ENCODE peak calls at places on chromosomes 16 and 17, in five cellular contexts. One of them, this sample, is unnamed.

GRCh38 chr16:15950167-15950854 is 895 bp downstream of the ABCC1 start:
- DNase-seq in SK-N-SH: peak
- DNase-seq in K562: peak
- DNase-seq in GM12878: no peak
- DNase-seq in H1: no peak
- DNase-seq in this sample: peak

GRCh38 chr16:83002351-83003334 is 375.9 kb downstream of the CDH13 start:
- DNase-seq in SK-N-SH: no peak
- DNase-seq in K562: no peak
- DNase-seq in GM12878: no peak
- DNase-seq in H1: no peak
- DNase-seq in this sample: no peak

GRCh38 chr17:81510798-81511549 is 1.6 kb downstream of the ACTG1 start:
- DNase-seq in SK-N-SH: no peak
- DNase-seq in K562: no peak
- DNase-seq in GM12878: no peak
- DNase-seq in H1: no peak
- DNase-seq in this sample: no peak

GRCh38 chr17:2828396-2829038 is 32.3 kb downstream of the RAP1GAP2 start:
- DNase-seq in SK-N-SH: peak
- DNase-seq in K562: peak
- DNase-seq in GM12878: no peak
- DNase-seq in H1: peak
- DNase-seq in this sample: peak

GRCh38 chr17:56835259-56835575 is 1.3 kb downstream of the DGKE start:
- DNase-seq in SK-N-SH: no peak
- DNase-seq in K562: no peak
- DNase-seq in GM12878: no peak
- DNase-seq in H1: no peak
- DNase-seq in this sample: no peak

GRCh38 chr17:29619251-29619650 is 3.5 kb downstream of the CORO6 start:
- DNase-seq in SK-N-SH: peak
- DNase-seq in K562: no peak
- DNase-seq in GM12878: no peak
- DNase-seq in H1: no peak
- DNase-seq in this sample: no peak

GRCh38 chr17:29146369-29146972 is 33.7 kb downstream of the MYO18A start:
- DNase-seq in SK-N-SH: no peak
- DNase-seq in K562: peak
- DNase-seq in GM12878: no peak
- DNase-seq in H1: no peak
- DNase-seq in this sample: no peak

GRCh38 chr17:35147313-35147982 is at the start of gene UNC45B:
- DNase-seq in SK-N-SH: no peak
- DNase-seq in K562: no peak
- DNase-seq in GM12878: no peak
- DNase-seq in H1: no peak
- DNase-seq in this sample: no peak

DNA sequence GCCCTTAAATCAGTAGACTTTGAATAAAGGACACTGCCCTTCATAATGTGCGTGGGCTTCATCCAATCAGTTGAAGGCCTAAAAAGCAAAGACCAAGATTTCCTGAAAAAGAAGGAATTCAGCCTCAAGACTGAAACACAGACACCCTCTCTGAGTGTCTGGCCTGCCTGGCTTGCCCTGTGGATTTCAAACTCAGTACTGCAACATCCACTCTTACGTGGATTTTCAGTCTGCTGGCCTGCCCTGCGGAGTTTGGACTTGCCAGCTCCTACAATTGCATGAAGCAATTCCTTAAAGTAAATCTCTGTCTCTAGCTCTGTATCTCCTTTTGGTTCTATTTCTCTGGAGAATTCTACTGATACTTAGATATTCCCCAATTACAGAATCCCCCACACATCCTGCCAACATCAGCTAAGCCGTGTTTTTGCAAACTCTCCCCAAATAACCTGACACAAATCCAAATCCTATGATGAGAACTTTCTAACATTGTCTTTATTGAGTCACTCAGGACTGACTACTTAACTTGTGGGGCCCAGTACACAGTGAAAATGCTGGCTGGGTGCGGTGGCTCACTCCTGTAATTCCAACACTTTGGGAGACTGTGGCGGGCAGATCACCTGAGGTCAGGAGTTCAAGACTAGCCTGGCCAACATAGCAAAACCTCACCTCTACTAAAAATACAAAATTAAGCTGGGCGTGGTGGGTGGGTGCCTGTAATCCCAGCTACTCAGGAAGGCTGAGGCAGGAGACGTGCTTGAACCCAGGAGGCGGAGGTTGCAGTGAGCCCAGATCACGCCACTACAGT is 7.2 kb upstream of the TNFRSF17 start:
- DNase-seq in SK-N-SH: no peak
- DNase-seq in K562: no peak
- DNase-seq in GM12878: no peak
- DNase-seq in H1: no peak
- DNase-seq in this sample: no peak
- TF ChIP-seq TAF1 in SK-N-SH: no peak
- TF ChIP-seq TAF1 in K562: no peak
- TF ChIP-seq TAF1 in GM12878: no peak
- TF ChIP-seq TAF1 in H1: no peak
- TF ChIP-seq TAF1 in this sample: no peak

DNA sequence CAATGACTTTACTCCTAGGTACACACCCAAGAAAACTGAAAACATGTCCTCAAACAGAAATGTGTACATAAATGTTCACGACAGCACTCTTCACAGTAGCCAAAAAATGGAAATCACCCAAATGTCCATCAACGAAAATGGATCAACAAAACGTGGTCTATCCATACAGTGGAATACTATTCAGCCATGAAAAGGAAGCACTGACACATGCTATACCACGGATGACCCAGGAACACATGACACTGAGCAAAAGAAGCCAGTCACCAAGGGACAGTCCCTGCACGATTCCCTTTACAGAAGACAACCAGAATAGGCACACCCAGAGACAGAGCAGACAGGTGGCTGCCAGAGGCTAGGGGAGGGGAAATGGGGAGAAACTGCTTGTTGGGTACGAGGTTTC is 11.3 kb downstream of the ZNF500 start:
- DNase-seq in SK-N-SH: no peak
- DNase-seq in K562: no peak
- DNase-seq in GM12878: no peak
- DNase-seq in H1: no peak
- DNase-seq in this sample: no peak
- TF ChIP-seq POLR2AphosphoS5 in SK-N-SH: no peak
- TF ChIP-seq POLR2AphosphoS5 in K562: no peak
- TF ChIP-seq POLR2AphosphoS5 in GM12878: no peak
- TF ChIP-seq POLR2AphosphoS5 in H1: no peak
- TF ChIP-seq POLR2AphosphoS5 in this sample: no peak

GRCh38 chr16:47907109-47907508 is 248.7 kb downstream of the ABCC12 start:
- DNase-seq in SK-N-SH: no peak
- DNase-seq in K562: no peak
- DNase-seq in GM12878: no peak
- DNase-seq in H1: no peak
- DNase-seq in this sample: no peak
- TF ChIP-seq TAF1 in SK-N-SH: no peak
- TF ChIP-seq TAF1 in K562: no peak
- TF ChIP-seq TAF1 in GM12878: no peak
- TF ChIP-seq TAF1 in H1: no peak
- TF ChIP-seq TAF1 in this sample: no peak

DNA sequence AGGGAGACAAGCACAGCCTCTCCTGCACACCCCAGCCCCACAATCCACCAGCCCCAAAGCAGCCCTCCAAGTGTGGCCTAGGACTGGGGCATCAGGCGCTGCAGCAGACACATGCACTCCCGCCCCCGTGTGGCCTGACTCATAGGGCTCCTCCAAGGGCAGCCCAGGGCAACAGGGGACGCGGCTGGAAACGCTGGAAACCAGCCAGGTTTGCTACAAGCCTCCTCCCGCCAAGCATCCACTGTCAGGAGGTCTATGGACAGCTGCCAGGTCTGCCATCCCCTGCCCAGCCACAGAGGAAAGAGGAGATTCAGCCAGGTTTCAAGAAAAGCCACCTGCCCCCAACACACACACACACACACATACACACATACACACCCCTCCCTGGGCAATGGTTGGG is 25.8 kb downstream of the SRCIN1 start:
- DNase-seq in SK-N-SH: peak
- DNase-seq in K562: peak
- DNase-seq in GM12878: no peak
- DNase-seq in H1: peak
- DNase-seq in this sample: no peak
- TF ChIP-seq POLR2AphosphoS5 in SK-N-SH: no peak
- TF ChIP-seq POLR2AphosphoS5 in K562: no peak
- TF ChIP-seq POLR2AphosphoS5 in GM12878: no peak
- TF ChIP-seq POLR2AphosphoS5 in H1: no peak
- TF ChIP-seq POLR2AphosphoS5 in this sample: no peak

GRCh38 chr16:85571563-85571812 is 41.6 kb upstream of the GSE1 start:
- DNase-seq in SK-N-SH: no peak
- DNase-seq in K562: no peak
- DNase-seq in GM12878: no peak
- DNase-seq in H1: no peak
- DNase-seq in this sample: no peak

GRCh38 chr16:85569039-85569614 is 44.0 kb upstream of the GSE1 start:
- DNase-seq in SK-N-SH: no peak
- DNase-seq in K562: no peak
- DNase-seq in GM12878: no peak
- DNase-seq in H1: no peak
- DNase-seq in this sample: no peak

GRCh38 chr16:85569615-85570212 is 43.4 kb upstream of the GSE1 start:
- DNase-seq in SK-N-SH: peak
- DNase-seq in K562: peak
- DNase-seq in GM12878: peak
- DNase-seq in H1: no peak
- DNase-seq in this sample: peak

GRCh38 chr16:85570735-85571562 is 42.2 kb upstream of the GSE1 start:
- DNase-seq in SK-N-SH: no peak
- DNase-seq in K562: peak
- DNase-seq in GM12878: peak
- DNase-seq in H1: no peak
- DNase-seq in this sample: peak

DNA sequence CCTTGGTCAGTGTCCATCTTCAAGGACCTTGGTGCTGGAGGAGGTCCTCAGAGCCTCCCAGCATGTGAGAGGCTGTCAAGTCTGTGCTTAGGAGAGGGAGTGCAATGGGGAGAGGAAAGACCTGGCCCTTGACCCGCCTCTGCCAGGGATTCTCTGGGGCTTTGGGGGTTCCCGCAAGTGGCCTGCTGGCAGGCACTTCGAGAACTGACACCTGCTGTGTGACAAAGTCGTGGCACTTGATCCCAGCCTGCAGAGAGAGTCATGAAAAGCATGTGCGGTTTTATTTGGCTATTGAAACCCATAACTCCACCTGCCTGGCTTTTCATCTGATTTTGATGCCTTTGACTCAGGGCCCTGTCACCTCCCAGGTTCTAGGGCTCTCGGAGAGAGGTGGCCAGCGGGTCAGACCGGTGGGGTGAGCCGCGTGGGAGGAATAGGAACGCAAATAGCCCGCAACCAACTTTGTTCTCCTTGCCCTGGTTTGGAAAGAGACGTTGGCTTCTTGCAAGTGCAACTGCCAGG is 42.8 kb upstream of the GSE1 start:
- DNase-seq in SK-N-SH: no peak
- DNase-seq in K562: no peak
- DNase-seq in GM12878: no peak
- DNase-seq in H1: no peak
- DNase-seq in this sample: peak
- TF ChIP-seq TAF1 in SK-N-SH: no peak
- TF ChIP-seq TAF1 in K562: no peak
- TF ChIP-seq TAF1 in GM12878: no peak
- TF ChIP-seq TAF1 in H1: no peak
- TF ChIP-seq TAF1 in this sample: no peak

DNA sequence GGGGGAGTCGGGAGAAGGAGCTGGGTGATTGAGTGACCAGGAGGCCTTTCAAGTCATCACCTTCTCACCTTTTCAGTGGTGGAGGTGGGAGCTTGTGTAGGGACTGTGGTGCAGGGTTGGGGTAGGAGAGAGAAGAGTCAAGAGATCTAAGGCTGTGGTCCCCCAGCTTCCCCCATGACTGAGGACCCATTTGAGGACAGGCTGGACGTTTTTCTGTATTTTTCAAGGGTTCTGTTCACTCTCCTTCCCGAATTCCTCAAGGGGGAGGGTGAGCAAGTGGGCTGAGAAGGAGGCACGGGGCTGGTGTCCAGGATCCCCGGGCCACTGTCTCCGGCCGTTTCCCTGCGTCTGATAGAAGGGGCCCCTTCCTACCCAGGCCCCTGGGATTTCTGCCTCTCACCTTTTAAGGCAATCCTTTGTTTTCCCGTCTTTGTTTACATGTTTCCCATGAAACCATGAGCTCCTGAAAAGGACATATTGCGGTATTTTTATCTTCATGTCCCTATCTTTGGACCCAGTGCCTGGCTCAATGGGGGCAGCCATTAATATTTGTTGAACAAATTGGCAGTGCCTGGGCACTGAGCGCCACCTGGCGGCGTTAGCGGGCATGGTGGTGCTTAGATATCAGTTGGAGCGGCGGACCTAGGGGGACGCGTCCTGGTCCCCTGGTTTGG is 9.2 kb upstream of the CD300A start:
- DNase-seq in SK-N-SH: peak
- DNase-seq in K562: peak
- DNase-seq in GM12878: no peak
- DNase-seq in H1: peak
- DNase-seq in this sample: peak
- TF ChIP-seq POLR2AphosphoS5 in SK-N-SH: no peak
- TF ChIP-seq POLR2AphosphoS5 in K562: no peak
- TF ChIP-seq POLR2AphosphoS5 in GM12878: no peak
- TF ChIP-seq POLR2AphosphoS5 in H1: no peak
- TF ChIP-seq POLR2AphosphoS5 in this sample: no peak

DNA sequence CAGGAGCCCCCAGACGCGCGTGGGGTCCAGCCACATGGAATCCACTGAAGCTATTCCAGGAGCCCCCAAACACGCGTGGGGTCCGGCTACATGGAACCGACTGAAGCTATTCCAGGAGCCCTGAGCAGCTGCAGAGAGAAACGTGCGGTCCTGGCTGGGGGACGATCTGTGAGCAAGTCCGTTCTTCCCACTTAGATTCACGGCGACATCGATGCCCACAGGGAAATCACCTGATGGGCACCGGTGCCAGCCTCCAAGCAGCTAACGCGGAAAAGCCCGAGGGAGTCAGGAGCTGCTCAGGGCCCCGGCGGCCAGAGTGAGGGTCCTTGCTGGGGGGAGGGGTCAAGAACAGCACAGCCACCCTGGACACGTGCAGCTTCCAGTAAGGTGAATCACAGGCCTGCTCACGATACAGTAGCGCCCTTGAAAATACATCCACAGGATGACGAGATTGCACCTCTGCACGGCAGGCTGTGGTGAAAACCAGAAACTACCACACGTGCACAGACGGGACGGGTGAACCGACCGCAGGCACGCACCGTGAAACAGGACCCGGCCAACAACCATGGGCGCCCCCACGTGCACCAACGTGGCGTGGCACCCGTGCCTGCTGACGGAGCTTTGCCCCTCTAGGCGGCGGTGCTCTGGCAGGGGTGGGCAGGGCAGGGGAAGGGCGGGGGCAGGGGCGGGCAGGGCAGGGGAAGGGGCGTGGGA is 77.7 kb upstream of the GNG13 start:
- DNase-seq in SK-N-SH: peak
- DNase-seq in K562: no peak
- DNase-seq in GM12878: no peak
- DNase-seq in H1: peak
- DNase-seq in this sample: no peak
- TF ChIP-seq TAF1 in SK-N-SH: no peak
- TF ChIP-seq TAF1 in K562: no peak
- TF ChIP-seq TAF1 in GM12878: no peak
- TF ChIP-seq TAF1 in H1: no peak
- TF ChIP-seq TAF1 in this sample: no peak

GRCh38 chr17:31693433-31694210 is 165.4 kb downstream of the COPRS start:
- DNase-seq in SK-N-SH: no peak
- DNase-seq in K562: no peak
- DNase-seq in GM12878: no peak
- DNase-seq in H1: peak
- DNase-seq in this sample: no peak
- TF ChIP-seq POLR2AphosphoS5 in SK-N-SH: no peak
- TF ChIP-seq POLR2AphosphoS5 in K562: no peak
- TF ChIP-seq POLR2AphosphoS5 in GM12878: no peak
- TF ChIP-seq POLR2AphosphoS5 in H1: no peak
- TF ChIP-seq POLR2AphosphoS5 in this sample: no peak